ENCODE peak calls at places on chromosomes 1 and 21, in six cellular contexts. V is activated T-cell treated with anti-CD3 and anti-CD28 coated beads for 24 hours, F is NCI-H1092, W is T-helper 2 cell, R is heart left ventricle, H is HFFc6. G is an unnamed sample.

GRCh38 chr1:62810420-62811274 is 26.7 kb downstream of the ATG4C start:
- DNase-seq in H (no peak), W (no peak), R (no peak), F (no peak), V (no peak), G (no peak)

GRCh38 chr1:200346744-200347143 is 63.1 kb downstream of the ZNF281 start:
- DNase-seq in R (no peak), H (peak; percentile 52), F (no peak), V (no peak), W (no peak), G (no peak)

GRCh38 chr1:156498447-156499193 is 2.0 kb downstream of the MEF2D start:
- DNase-seq in F (no peak), R (peak; percentile 88), H (peak; percentile 41), W (no peak), V (no peak), G (no peak)

GRCh38 chr1:22944656-22945055 is 28.0 kb downstream of the LACTBL1 start:
- DNase-seq in W (no peak), R (no peak), V (no peak), F (no peak), H (no peak), G (no peak)

GRCh38 chr1:118018064-118018463 is 88.5 kb downstream of the WDR3 start:
- DNase-seq in W (no peak), R (no peak), V (no peak), F (no peak), H (no peak), G (no peak)

GRCh38 chr1:31214316-31215082 is 25.2 kb downstream of the NKAIN1 start:
- DNase-seq in F (no peak), H (no peak), R (no peak), W (no peak), V (no peak), G (no peak)

GRCh38 chr1:189779034-189779433 is 698.6 kb downstream of the BRINP3 start:
- DNase-seq in R (no peak), V (no peak), W (no peak), H (no peak), F (no peak), G (no peak)

GRCh38 chr1:29683472-29683871 is 447.1 kb downstream of the PTPRU start:
- DNase-seq in F (no peak), H (no peak), V (no peak), R (no peak), W (no peak), G (no peak)

GRCh38 chr1:58627221-58627620 is 50.2 kb upstream of the TACSTD2 start:
- DNase-seq in W (no peak), H (no peak), V (no peak), R (no peak), F (no peak), G (no peak)

GRCh38 chr1:215568287-215568692 is 1.2 kb downstream of the KCTD3 start:
- DNase-seq in W (no peak), V (no peak), F (no peak), H (peak; percentile 36), R (no peak), G (peak; percentile 32)

GRCh38 chr1:10399487-10399917 is 638 bp downstream of the PGD start:
- DNase-seq in R (peak; percentile 22), F (no peak), W (no peak), H (peak; percentile 27), V (no peak), G (no peak)

GRCh38 chr21:16522512-16522911 is 792.7 kb downstream of the USP25 start:
- DNase-seq in W (no peak), H (peak; percentile 34), F (no peak), R (no peak), V (no peak), G (no peak)

GRCh38 chr1:158952416-158952815 is 21.1 kb downstream of the PYHIN1 start:
- DNase-seq in F (no peak), H (no peak), W (no peak), R (no peak), V (no peak), G (no peak)

GRCh38 chr1:16903054-16903453 is 7.3 kb downstream of the RNU1-2 start:
- DNase-seq in F (no peak), H (peak; percentile 76), W (no peak), V (no peak), R (no peak), G (no peak)

GRCh38 chr1:230163205-230163604 is 96.2 kb downstream of the GALNT2 start:
- DNase-seq in W (no peak), V (no peak), F (no peak), H (peak; percentile 89), R (peak; percentile 39), G (no peak)

GRCh38 chr1:156601892-156602291 is 613 bp upstream of the GPATCH4 start:
- DNase-seq in H (no peak), F (no peak), V (no peak), W (no peak), R (no peak), G (no peak)

GRCh38 chr1:61301824-61302652 is 219.7 kb downstream of the NFIA start:
- DNase-seq in W (no peak), F (no peak), H (peak; percentile 20), R (no peak), V (no peak), G (no peak)

GRCh38 chr1:113219828-113220227 is 146.8 kb downstream of the LRIG2 start:
- DNase-seq in W (no peak), H (no peak), V (no peak), F (no peak), R (no peak), G (no peak)

GRCh38 chr21:43667191-43667904 is 8.0 kb downstream of the RRP1B start:
- DNase-seq in H (peak; percentile 76), F (no peak), R (no peak), W (no peak), V (no peak), G (no peak)

GRCh38 chr1:246790833-246791232 is 66.6 kb downstream of the SCCPDH start:
- DNase-seq in V (no peak), W (no peak), H (no peak), F (no peak), R (no peak), G (no peak)

GRCh38 chr1:215360786-215361185 is 206.3 kb upstream of the KCTD3 start:
- DNase-seq in R (no peak), H (no peak), W (no peak), F (no peak), V (no peak), G (no peak)

GRCh38 chr1:12544992-12545391 is 73.0 kb downstream of the DHRS3 start:
- DNase-seq in W (no peak), F (no peak), V (no peak), R (no peak), H (no peak), G (no peak)

GRCh38 chr1:31155216-31155806 is 84.4 kb downstream of the NKAIN1 start:
- DNase-seq in V (peak; percentile 54), R (peak; percentile 52), W (peak; percentile 38), H (peak; percentile 32), F (peak; percentile 47), G (peak; percentile 51)

GRCh38 chr1:68409426-68409825 is 40.3 kb downstream of the RPE65 start:
- DNase-seq in H (no peak), V (no peak), W (no peak), F (no peak), R (no peak), G (no peak)

GRCh38 chr1:24191860-24192259 is 4.8 kb upstream of the IFNLR1 start:
- DNase-seq in W (no peak), H (peak; percentile 60), F (no peak), R (no peak), V (peak; percentile 49), G (no peak)

GRCh38 chr1:115492880-115493279 is 148.9 kb upstream of the VANGL1 start:
- DNase-seq in R (no peak), F (no peak), W (no peak), H (peak; percentile 40), V (no peak), G (no peak)

GRCh38 chr1:192311281-192311680 is 5.5 kb upstream of the RGS21 start:
- DNase-seq in F (no peak), W (no peak), V (no peak), R (no peak), H (peak; percentile 13), G (no peak)

GRCh38 chr1:100538935-100539835 is 1.2 kb downstream of the GPR88 start:
- DNase-seq in V (no peak), H (no peak), F (peak; percentile 22), R (no peak), W (no peak), G (peak; percentile 59)

GRCh38 chr1:70979879-70980278 is 67.7 kb downstream of the PTGER3 start:
- DNase-seq in H (no peak), F (no peak), W (no peak), R (no peak), V (no peak), G (no peak)

GRCh38 chr1:22137006-22137720 is 5.7 kb downstream of the WNT4 start:
- DNase-seq in H (no peak), W (no peak), R (no peak), F (no peak), V (no peak), G (peak; percentile 91)

GRCh38 chr1:211548321-211549091 is 30.5 kb downstream of the SLC30A1 start:
- DNase-seq in H (no peak), V (peak; percentile 11), F (no peak), R (no peak), W (no peak), G (no peak)

GRCh38 chr21:33025471-33026298 is at the start of gene OLIG2:
- DNase-seq in V (no peak), H (no peak), W (no peak), F (no peak), R (no peak), G (no peak)

GRCh38 chr1:25697426-25698220 is 81.0 kb downstream of the MAN1C1 start:
- DNase-seq in F (no peak), R (no peak), W (no peak), H (no peak), V (no peak), G (no peak)

GRCh38 chr1:66606359-66607142 is 72.6 kb downstream of the SGIP1 start:
- DNase-seq in H (no peak), F (no peak), R (no peak), W (no peak), V (no peak), G (no peak)

GRCh38 chr1:19703280-19703679 is 38.6 kb downstream of the HTR6 start:
- DNase-seq in R (no peak), H (no peak), V (no peak), F (no peak), W (no peak), G (no peak)

GRCh38 chr1:40958210-40958609 is 21.3 kb upstream of the CTPS1 start:
- DNase-seq in V (no peak), H (no peak), F (no peak), R (no peak), W (no peak), G (no peak)

GRCh38 chr1:165495811-165496143 is 48.0 kb upstream of the LRRC52 start:
- DNase-seq in F (no peak), R (no peak), V (no peak), H (no peak), W (no peak), G (no peak)

GRCh38 chr1:84386716-84387479 is 11.4 kb upstream of the DNASE2B start:
- DNase-seq in V (no peak), F (no peak), R (no peak), W (no peak), H (peak; percentile 37), G (no peak)

G was measured in ovary.